ENCODE peak calls at places on chromosomes 12 and 14, in nine cellular contexts. One of them, this sample, is unnamed.

GRCh38 chr14:56046546-56046945 is 71.7 kb upstream of the PELI2 start:
- DNase-seq in Right ventricle myocardium inferior: no peak
- DNase-seq in posterior cingulate gyrus: no peak
- DNase-seq in D341Med: no peak
- DNase-seq in NCI-H1092 treated with DMSO at 0.1 percent for 48 hours: no peak
- DNase-seq in foreskin fibroblast: no peak
- DNase-seq in NCI-H1048: no peak
- DNase-seq in activated B cell treated with CpG ODN at 0.5 μM for 24 hours: no peak
- DNase-seq in activated CD4-positive, alpha-beta T cell treated with anti-CD3 and anti-CD28 coated beads, Interleukin-2, amount 10 ng/mL, durations not matched to agents 7 days and 5 days: no peak
- DNase-seq in this sample: no peak

GRCh38 chr14:37573355-37573754 is 21.7 kb downstream of the FOXA1 start:
- DNase-seq in Right ventricle myocardium inferior: no peak
- DNase-seq in posterior cingulate gyrus: no peak
- DNase-seq in D341Med: no peak
- DNase-seq in NCI-H1092 treated with DMSO at 0.1 percent for 48 hours: no peak
- DNase-seq in foreskin fibroblast: no peak
- DNase-seq in NCI-H1048: no peak
- DNase-seq in activated B cell treated with CpG ODN at 0.5 μM for 24 hours: no peak
- DNase-seq in activated CD4-positive, alpha-beta T cell treated with anti-CD3 and anti-CD28 coated beads, Interleukin-2, amount 10 ng/mL, durations not matched to agents 7 days and 5 days: no peak
- DNase-seq in this sample: no peak

GRCh38 chr14:40280652-40281051 is 848.4 kb upstream of the FBXO33 start:
- DNase-seq in Right ventricle myocardium inferior: no peak
- DNase-seq in posterior cingulate gyrus: no peak
- DNase-seq in D341Med: no peak
- DNase-seq in NCI-H1092 treated with DMSO at 0.1 percent for 48 hours: no peak
- DNase-seq in foreskin fibroblast: no peak
- DNase-seq in NCI-H1048: no peak
- DNase-seq in activated B cell treated with CpG ODN at 0.5 μM for 24 hours: no peak
- DNase-seq in activated CD4-positive, alpha-beta T cell treated with anti-CD3 and anti-CD28 coated beads, Interleukin-2, amount 10 ng/mL, durations not matched to agents 7 days and 5 days: no peak
- DNase-seq in this sample: peak

GRCh38 chr14:96100171-96101064 is 61.3 kb downstream of the C14orf132 start:
- DNase-seq in Right ventricle myocardium inferior: no peak
- DNase-seq in posterior cingulate gyrus: peak
- DNase-seq in D341Med: peak
- DNase-seq in NCI-H1092 treated with DMSO at 0.1 percent for 48 hours: peak
- DNase-seq in foreskin fibroblast: peak
- DNase-seq in NCI-H1048: peak
- DNase-seq in activated B cell treated with CpG ODN at 0.5 μM for 24 hours: no peak
- DNase-seq in activated CD4-positive, alpha-beta T cell treated with anti-CD3 and anti-CD28 coated beads, Interleukin-2, amount 10 ng/mL, durations not matched to agents 7 days and 5 days: peak
- DNase-seq in this sample: peak

GRCh38 chr14:89466939-89467338 is 49.9 kb upstream of the FOXN3 start:
- DNase-seq in Right ventricle myocardium inferior: no peak
- DNase-seq in posterior cingulate gyrus: peak
- DNase-seq in D341Med: no peak
- DNase-seq in NCI-H1092 treated with DMSO at 0.1 percent for 48 hours: no peak
- DNase-seq in foreskin fibroblast: no peak
- DNase-seq in NCI-H1048: no peak
- DNase-seq in activated B cell treated with CpG ODN at 0.5 μM for 24 hours: no peak
- DNase-seq in activated CD4-positive, alpha-beta T cell treated with anti-CD3 and anti-CD28 coated beads, Interleukin-2, amount 10 ng/mL, durations not matched to agents 7 days and 5 days: no peak
- DNase-seq in this sample: no peak

GRCh38 chr12:25960176-25960575 is 1.7 kb downstream of the RASSF8 start:
- DNase-seq in Right ventricle myocardium inferior: no peak
- DNase-seq in posterior cingulate gyrus: peak
- DNase-seq in D341Med: peak
- DNase-seq in NCI-H1092 treated with DMSO at 0.1 percent for 48 hours: no peak
- DNase-seq in foreskin fibroblast: peak
- DNase-seq in NCI-H1048: no peak
- DNase-seq in activated B cell treated with CpG ODN at 0.5 μM for 24 hours: no peak
- DNase-seq in activated CD4-positive, alpha-beta T cell treated with anti-CD3 and anti-CD28 coated beads, Interleukin-2, amount 10 ng/mL, durations not matched to agents 7 days and 5 days: no peak
- DNase-seq in this sample: peak

GRCh38 chr12:49369723-49370145 is 2.5 kb downstream of the SPATS2 start:
- DNase-seq in Right ventricle myocardium inferior: no peak
- DNase-seq in posterior cingulate gyrus: no peak
- DNase-seq in D341Med: peak
- DNase-seq in NCI-H1092 treated with DMSO at 0.1 percent for 48 hours: no peak
- DNase-seq in foreskin fibroblast: no peak
- DNase-seq in NCI-H1048: no peak
- DNase-seq in activated B cell treated with CpG ODN at 0.5 μM for 24 hours: no peak
- DNase-seq in activated CD4-positive, alpha-beta T cell treated with anti-CD3 and anti-CD28 coated beads, Interleukin-2, amount 10 ng/mL, durations not matched to agents 7 days and 5 days: peak
- DNase-seq in this sample: peak

GRCh38 chr14:90530523-90530922 is 133.7 kb downstream of the CALM1 start:
- DNase-seq in Right ventricle myocardium inferior: no peak
- DNase-seq in posterior cingulate gyrus: peak
- DNase-seq in D341Med: no peak
- DNase-seq in NCI-H1092 treated with DMSO at 0.1 percent for 48 hours: no peak
- DNase-seq in foreskin fibroblast: no peak
- DNase-seq in NCI-H1048: no peak
- DNase-seq in activated B cell treated with CpG ODN at 0.5 μM for 24 hours: no peak
- DNase-seq in activated CD4-positive, alpha-beta T cell treated with anti-CD3 and anti-CD28 coated beads, Interleukin-2, amount 10 ng/mL, durations not matched to agents 7 days and 5 days: no peak
- DNase-seq in this sample: no peak

GRCh38 chr12:113547157-113547556 is 75.5 kb upstream of the LHX5 start:
- DNase-seq in Right ventricle myocardium inferior: no peak
- DNase-seq in posterior cingulate gyrus: no peak
- DNase-seq in D341Med: no peak
- DNase-seq in NCI-H1092 treated with DMSO at 0.1 percent for 48 hours: no peak
- DNase-seq in foreskin fibroblast: no peak
- DNase-seq in NCI-H1048: no peak
- DNase-seq in activated B cell treated with CpG ODN at 0.5 μM for 24 hours: no peak
- DNase-seq in activated CD4-positive, alpha-beta T cell treated with anti-CD3 and anti-CD28 coated beads, Interleukin-2, amount 10 ng/mL, durations not matched to agents 7 days and 5 days: no peak
- DNase-seq in this sample: no peak

GRCh38 chr12:14946162-14946561 is 7.8 kb upstream of the ERP27 start:
- DNase-seq in Right ventricle myocardium inferior: no peak
- DNase-seq in posterior cingulate gyrus: no peak
- DNase-seq in D341Med: no peak
- DNase-seq in NCI-H1092 treated with DMSO at 0.1 percent for 48 hours: no peak
- DNase-seq in foreskin fibroblast: no peak
- DNase-seq in NCI-H1048: no peak
- DNase-seq in activated B cell treated with CpG ODN at 0.5 μM for 24 hours: no peak
- DNase-seq in activated CD4-positive, alpha-beta T cell treated with anti-CD3 and anti-CD28 coated beads, Interleukin-2, amount 10 ng/mL, durations not matched to agents 7 days and 5 days: no peak
- DNase-seq in this sample: no peak

GRCh38 chr12:130872179-130873096 is 572 bp downstream of the RAN start:
- DNase-seq in Right ventricle myocardium inferior: no peak
- DNase-seq in posterior cingulate gyrus: peak
- DNase-seq in D341Med: peak
- DNase-seq in NCI-H1092 treated with DMSO at 0.1 percent for 48 hours: peak
- DNase-seq in foreskin fibroblast: no peak
- DNase-seq in NCI-H1048: no peak
- DNase-seq in activated B cell treated with CpG ODN at 0.5 μM for 24 hours: peak
- DNase-seq in activated CD4-positive, alpha-beta T cell treated with anti-CD3 and anti-CD28 coated beads, Interleukin-2, amount 10 ng/mL, durations not matched to agents 7 days and 5 days: peak
- DNase-seq in this sample: peak

GRCh38 chr12:27527512-27527911 is 3.5 kb downstream of the PPFIBP1 start:
- DNase-seq in Right ventricle myocardium inferior: no peak
- DNase-seq in posterior cingulate gyrus: no peak
- DNase-seq in D341Med: no peak
- DNase-seq in NCI-H1092 treated with DMSO at 0.1 percent for 48 hours: no peak
- DNase-seq in foreskin fibroblast: no peak
- DNase-seq in NCI-H1048: no peak
- DNase-seq in activated B cell treated with CpG ODN at 0.5 μM for 24 hours: no peak
- DNase-seq in activated CD4-positive, alpha-beta T cell treated with anti-CD3 and anti-CD28 coated beads, Interleukin-2, amount 10 ng/mL, durations not matched to agents 7 days and 5 days: no peak
- DNase-seq in this sample: no peak

GRCh38 chr12:69284131-69284530 is 44.8 kb downstream of the CPSF6 start:
- DNase-seq in Right ventricle myocardium inferior: peak
- DNase-seq in posterior cingulate gyrus: peak
- DNase-seq in D341Med: peak
- DNase-seq in NCI-H1092 treated with DMSO at 0.1 percent for 48 hours: peak
- DNase-seq in foreskin fibroblast: peak
- DNase-seq in NCI-H1048: no peak
- DNase-seq in activated B cell treated with CpG ODN at 0.5 μM for 24 hours: no peak
- DNase-seq in activated CD4-positive, alpha-beta T cell treated with anti-CD3 and anti-CD28 coated beads, Interleukin-2, amount 10 ng/mL, durations not matched to agents 7 days and 5 days: no peak
- DNase-seq in this sample: peak

GRCh38 chr12:80033457-80033856 is 65.9 kb upstream of the OTOGL start:
- DNase-seq in Right ventricle myocardium inferior: no peak
- DNase-seq in posterior cingulate gyrus: no peak
- DNase-seq in D341Med: no peak
- DNase-seq in NCI-H1092 treated with DMSO at 0.1 percent for 48 hours: no peak
- DNase-seq in foreskin fibroblast: peak
- DNase-seq in NCI-H1048: no peak
- DNase-seq in activated B cell treated with CpG ODN at 0.5 μM for 24 hours: no peak
- DNase-seq in activated CD4-positive, alpha-beta T cell treated with anti-CD3 and anti-CD28 coated beads, Interleukin-2, amount 10 ng/mL, durations not matched to agents 7 days and 5 days: no peak
- DNase-seq in this sample: peak

GRCh38 chr14:54435500-54435981 is 5.6 kb downstream of the CNIH1 start:
- DNase-seq in Right ventricle myocardium inferior: no peak
- DNase-seq in posterior cingulate gyrus: no peak
- DNase-seq in D341Med: no peak
- DNase-seq in NCI-H1092 treated with DMSO at 0.1 percent for 48 hours: no peak
- DNase-seq in foreskin fibroblast: no peak
- DNase-seq in NCI-H1048: peak
- DNase-seq in activated B cell treated with CpG ODN at 0.5 μM for 24 hours: no peak
- DNase-seq in activated CD4-positive, alpha-beta T cell treated with anti-CD3 and anti-CD28 coated beads, Interleukin-2, amount 10 ng/mL, durations not matched to agents 7 days and 5 days: no peak
- DNase-seq in this sample: no peak

GRCh38 chr12:110431957-110432587 is 18.1 kb downstream of the ARPC3 start:
- DNase-seq in Right ventricle myocardium inferior: no peak
- DNase-seq in posterior cingulate gyrus: peak
- DNase-seq in D341Med: no peak
- DNase-seq in NCI-H1092 treated with DMSO at 0.1 percent for 48 hours: no peak
- DNase-seq in foreskin fibroblast: no peak
- DNase-seq in NCI-H1048: no peak
- DNase-seq in activated B cell treated with CpG ODN at 0.5 μM for 24 hours: no peak
- DNase-seq in activated CD4-positive, alpha-beta T cell treated with anti-CD3 and anti-CD28 coated beads, Interleukin-2, amount 10 ng/mL, durations not matched to agents 7 days and 5 days: no peak
- DNase-seq in this sample: no peak

GRCh38 chr12:22160396-22161003 is 114.5 kb downstream of the CMAS start:
- DNase-seq in Right ventricle myocardium inferior: no peak
- DNase-seq in posterior cingulate gyrus: no peak
- DNase-seq in D341Med: no peak
- DNase-seq in NCI-H1092 treated with DMSO at 0.1 percent for 48 hours: no peak
- DNase-seq in foreskin fibroblast: no peak
- DNase-seq in NCI-H1048: no peak
- DNase-seq in activated B cell treated with CpG ODN at 0.5 μM for 24 hours: no peak
- DNase-seq in activated CD4-positive, alpha-beta T cell treated with anti-CD3 and anti-CD28 coated beads, Interleukin-2, amount 10 ng/mL, durations not matched to agents 7 days and 5 days: no peak
- DNase-seq in this sample: no peak

GRCh38 chr12:101935769-101936741 is 58.7 kb downstream of the DRAM1 start:
- DNase-seq in Right ventricle myocardium inferior: peak
- DNase-seq in posterior cingulate gyrus: no peak
- DNase-seq in D341Med: no peak
- DNase-seq in NCI-H1092 treated with DMSO at 0.1 percent for 48 hours: no peak
- DNase-seq in foreskin fibroblast: peak
- DNase-seq in NCI-H1048: no peak
- DNase-seq in activated B cell treated with CpG ODN at 0.5 μM for 24 hours: no peak
- DNase-seq in activated CD4-positive, alpha-beta T cell treated with anti-CD3 and anti-CD28 coated beads, Interleukin-2, amount 10 ng/mL, durations not matched to agents 7 days and 5 days: peak
- DNase-seq in this sample: no peak

GRCh38 chr12:11607313-11608081 is 42.0 kb upstream of the ETV6 start:
- DNase-seq in Right ventricle myocardium inferior: no peak
- DNase-seq in posterior cingulate gyrus: no peak
- DNase-seq in D341Med: no peak
- DNase-seq in NCI-H1092 treated with DMSO at 0.1 percent for 48 hours: no peak
- DNase-seq in foreskin fibroblast: no peak
- DNase-seq in NCI-H1048: no peak
- DNase-seq in activated B cell treated with CpG ODN at 0.5 μM for 24 hours: no peak
- DNase-seq in activated CD4-positive, alpha-beta T cell treated with anti-CD3 and anti-CD28 coated beads, Interleukin-2, amount 10 ng/mL, durations not matched to agents 7 days and 5 days: no peak
- DNase-seq in this sample: peak

GRCh38 chr12:72747460-72747859 is 475.3 kb downstream of the TRHDE start:
- DNase-seq in Right ventricle myocardium inferior: no peak
- DNase-seq in posterior cingulate gyrus: no peak
- DNase-seq in D341Med: no peak
- DNase-seq in NCI-H1092 treated with DMSO at 0.1 percent for 48 hours: no peak
- DNase-seq in foreskin fibroblast: no peak
- DNase-seq in NCI-H1048: no peak
- DNase-seq in activated B cell treated with CpG ODN at 0.5 μM for 24 hours: no peak
- DNase-seq in activated CD4-positive, alpha-beta T cell treated with anti-CD3 and anti-CD28 coated beads, Interleukin-2, amount 10 ng/mL, durations not matched to agents 7 days and 5 days: no peak
- DNase-seq in this sample: no peak

GRCh38 chr12:11667159-11667558 is 17.7 kb downstream of the ETV6 start:
- DNase-seq in Right ventricle myocardium inferior: no peak
- DNase-seq in posterior cingulate gyrus: no peak
- DNase-seq in D341Med: no peak
- DNase-seq in NCI-H1092 treated with DMSO at 0.1 percent for 48 hours: no peak
- DNase-seq in foreskin fibroblast: no peak
- DNase-seq in NCI-H1048: no peak
- DNase-seq in activated B cell treated with CpG ODN at 0.5 μM for 24 hours: no peak
- DNase-seq in activated CD4-positive, alpha-beta T cell treated with anti-CD3 and anti-CD28 coated beads, Interleukin-2, amount 10 ng/mL, durations not matched to agents 7 days and 5 days: no peak
- DNase-seq in this sample: no peak

GRCh38 chr14:34888186-34888585 is 13.0 kb upstream of the BAZ1A start:
- DNase-seq in Right ventricle myocardium inferior: no peak
- DNase-seq in posterior cingulate gyrus: no peak
- DNase-seq in D341Med: no peak
- DNase-seq in NCI-H1092 treated with DMSO at 0.1 percent for 48 hours: no peak
- DNase-seq in foreskin fibroblast: no peak
- DNase-seq in NCI-H1048: no peak
- DNase-seq in activated B cell treated with CpG ODN at 0.5 μM for 24 hours: no peak
- DNase-seq in activated CD4-positive, alpha-beta T cell treated with anti-CD3 and anti-CD28 coated beads, Interleukin-2, amount 10 ng/mL, durations not matched to agents 7 days and 5 days: no peak
- DNase-seq in this sample: no peak

GRCh38 chr14:99257673-99258221 is 14.2 kb downstream of the BCL11B start:
- DNase-seq in Right ventricle myocardium inferior: no peak
- DNase-seq in posterior cingulate gyrus: no peak
- DNase-seq in D341Med: no peak
- DNase-seq in NCI-H1092 treated with DMSO at 0.1 percent for 48 hours: no peak
- DNase-seq in foreskin fibroblast: no peak
- DNase-seq in NCI-H1048: no peak
- DNase-seq in activated B cell treated with CpG ODN at 0.5 μM for 24 hours: no peak
- DNase-seq in activated CD4-positive, alpha-beta T cell treated with anti-CD3 and anti-CD28 coated beads, Interleukin-2, amount 10 ng/mL, durations not matched to agents 7 days and 5 days: peak
- DNase-seq in this sample: no peak

GRCh38 chr12:104846056-104846762 is 111.9 kb downstream of the SLC41A2 start:
- DNase-seq in Right ventricle myocardium inferior: no peak
- DNase-seq in posterior cingulate gyrus: no peak
- DNase-seq in D341Med: no peak
- DNase-seq in NCI-H1092 treated with DMSO at 0.1 percent for 48 hours: no peak
- DNase-seq in foreskin fibroblast: peak
- DNase-seq in NCI-H1048: no peak
- DNase-seq in activated B cell treated with CpG ODN at 0.5 μM for 24 hours: no peak
- DNase-seq in activated CD4-positive, alpha-beta T cell treated with anti-CD3 and anti-CD28 coated beads, Interleukin-2, amount 10 ng/mL, durations not matched to agents 7 days and 5 days: no peak
- DNase-seq in this sample: no peak

GRCh38 chr14:94408546-94409095 is 20.2 kb upstream of the SERPINA1 start:
- DNase-seq in Right ventricle myocardium inferior: no peak
- DNase-seq in posterior cingulate gyrus: no peak
- DNase-seq in D341Med: no peak
- DNase-seq in NCI-H1092 treated with DMSO at 0.1 percent for 48 hours: no peak
- DNase-seq in foreskin fibroblast: no peak
- DNase-seq in NCI-H1048: no peak
- DNase-seq in activated B cell treated with CpG ODN at 0.5 μM for 24 hours: no peak
- DNase-seq in activated CD4-positive, alpha-beta T cell treated with anti-CD3 and anti-CD28 coated beads, Interleukin-2, amount 10 ng/mL, durations not matched to agents 7 days and 5 days: no peak
- DNase-seq in this sample: no peak

GRCh38 chr12:104494816-104495158 is 38.0 kb downstream of the CHST11 start:
- DNase-seq in Right ventricle myocardium inferior: no peak
- DNase-seq in posterior cingulate gyrus: no peak
- DNase-seq in D341Med: no peak
- DNase-seq in NCI-H1092 treated with DMSO at 0.1 percent for 48 hours: no peak
- DNase-seq in foreskin fibroblast: no peak
- DNase-seq in NCI-H1048: no peak
- DNase-seq in activated B cell treated with CpG ODN at 0.5 μM for 24 hours: no peak
- DNase-seq in activated CD4-positive, alpha-beta T cell treated with anti-CD3 and anti-CD28 coated beads, Interleukin-2, amount 10 ng/mL, durations not matched to agents 7 days and 5 days: peak
- DNase-seq in this sample: no peak

GRCh38 chr12:77578471-77579262 is 252.0 kb upstream of the NAV3 start:
- DNase-seq in Right ventricle myocardium inferior: no peak
- DNase-seq in posterior cingulate gyrus: no peak
- DNase-seq in D341Med: no peak
- DNase-seq in NCI-H1092 treated with DMSO at 0.1 percent for 48 hours: no peak
- DNase-seq in foreskin fibroblast: no peak
- DNase-seq in NCI-H1048: no peak
- DNase-seq in activated B cell treated with CpG ODN at 0.5 μM for 24 hours: no peak
- DNase-seq in activated CD4-positive, alpha-beta T cell treated with anti-CD3 and anti-CD28 coated beads, Interleukin-2, amount 10 ng/mL, durations not matched to agents 7 days and 5 days: no peak
- DNase-seq in this sample: no peak

GRCh38 chr14:103522028-103522581 is 525 bp downstream of the CKB start:
- DNase-seq in Right ventricle myocardium inferior: peak
- DNase-seq in posterior cingulate gyrus: peak
- DNase-seq in D341Med: peak
- DNase-seq in NCI-H1092 treated with DMSO at 0.1 percent for 48 hours: peak
- DNase-seq in foreskin fibroblast: no peak
- DNase-seq in NCI-H1048: no peak
- DNase-seq in activated B cell treated with CpG ODN at 0.5 μM for 24 hours: no peak
- DNase-seq in activated CD4-positive, alpha-beta T cell treated with anti-CD3 and anti-CD28 coated beads, Interleukin-2, amount 10 ng/mL, durations not matched to agents 7 days and 5 days: no peak
- DNase-seq in this sample: peak

GRCh38 chr12:100867639-100868393 is 73.2 kb downstream of the ANO4 start:
- DNase-seq in Right ventricle myocardium inferior: no peak
- DNase-seq in posterior cingulate gyrus: no peak
- DNase-seq in D341Med: no peak
- DNase-seq in NCI-H1092 treated with DMSO at 0.1 percent for 48 hours: no peak
- DNase-seq in foreskin fibroblast: no peak
- DNase-seq in NCI-H1048: no peak
- DNase-seq in activated B cell treated with CpG ODN at 0.5 μM for 24 hours: no peak
- DNase-seq in activated CD4-positive, alpha-beta T cell treated with anti-CD3 and anti-CD28 coated beads, Interleukin-2, amount 10 ng/mL, durations not matched to agents 7 days and 5 days: no peak
- DNase-seq in this sample: no peak

GRCh38 chr12:50734409-50735263 is 29.3 kb upstream of the ATF1 start:
- DNase-seq in Right ventricle myocardium inferior: no peak
- DNase-seq in posterior cingulate gyrus: peak
- DNase-seq in D341Med: peak
- DNase-seq in NCI-H1092 treated with DMSO at 0.1 percent for 48 hours: peak
- DNase-seq in foreskin fibroblast: no peak
- DNase-seq in NCI-H1048: no peak
- DNase-seq in activated B cell treated with CpG ODN at 0.5 μM for 24 hours: no peak
- DNase-seq in activated CD4-positive, alpha-beta T cell treated with anti-CD3 and anti-CD28 coated beads, Interleukin-2, amount 10 ng/mL, durations not matched to agents 7 days and 5 days: peak
- DNase-seq in this sample: peak

GRCh38 chr12:102034346-102034745 is 27.4 kb downstream of the WASHC3 start:
- DNase-seq in Right ventricle myocardium inferior: no peak
- DNase-seq in posterior cingulate gyrus: no peak
- DNase-seq in D341Med: no peak
- DNase-seq in NCI-H1092 treated with DMSO at 0.1 percent for 48 hours: no peak
- DNase-seq in foreskin fibroblast: no peak
- DNase-seq in NCI-H1048: no peak
- DNase-seq in activated B cell treated with CpG ODN at 0.5 μM for 24 hours: no peak
- DNase-seq in activated CD4-positive, alpha-beta T cell treated with anti-CD3 and anti-CD28 coated beads, Interleukin-2, amount 10 ng/mL, durations not matched to agents 7 days and 5 days: no peak
- DNase-seq in this sample: no peak

This sample was measured in NCI-H82.